ENCODE peak calls at places on chromosomes 16 and 17, in six cellular contexts. G, T, W, Y, A and L are unnamed samples.

GRCh38 chr17:34235389-34236028 is 19.6 kb upstream of the CCL2 start:
- DNase-seq in G (no peak), T (no peak), W (no peak), Y (peak; percentile 51), A (no peak), L (no peak)

GRCh38 chr16:68274441-68274840 is 10.1 kb downstream of the SLC7A6 start:
- DNase-seq in G (no peak), T (no peak), W (no peak), Y (no peak), A (no peak), L (no peak)

GRCh38 chr17:83196088-83196765 is 116.8 kb downstream of the METRNL start:
- DNase-seq in G (no peak), T (no peak), W (no peak), Y (no peak), A (no peak), L (no peak)

GRCh38 chr16:12062343-12063003 is 85.9 kb downstream of the SNX29 start:
- DNase-seq in G (no peak), T (no peak), W (no peak), Y (no peak), A (no peak), L (no peak)

GRCh38 chr17:69874220-69874670 is 200.8 kb upstream of the KCNJ16 start:
- DNase-seq in G (no peak), T (no peak), W (no peak), Y (no peak), A (no peak), L (no peak)

GRCh38 chr16:9817586-9817985 is 364.6 kb downstream of the GRIN2A start:
- DNase-seq in G (no peak), T (no peak), W (no peak), Y (no peak), A (no peak), L (no peak)

GRCh38 chr17:13520899-13521572 is 80.7 kb downstream of the HS3ST3A1 start:
- DNase-seq in G (no peak), T (no peak), W (no peak), Y (no peak), A (no peak), L (no peak)

GRCh38 chr17:14061666-14062560 is 7.4 kb upstream of the COX10 start:
- DNase-seq in G (no peak), T (no peak), W (no peak), Y (peak; percentile 20), A (no peak), L (no peak)

GRCh38 chr17:28370035-28370743 is at the start of gene VTN:
- DNase-seq in G (no peak), T (no peak), W (no peak), Y (peak; percentile 79), A (no peak), L (no peak)

GRCh38 chr17:49752508-49752907 is 11.4 kb downstream of the FAM117A start:
- DNase-seq in G (no peak), T (no peak), W (no peak), Y (no peak), A (no peak), L (no peak)

GRCh38 chr16:81469710-81470481 is 25.3 kb downstream of the CMIP start:
- DNase-seq in G (peak; percentile 10), T (peak; percentile 39), W (no peak), Y (no peak), A (no peak), L (no peak)